ENCODE peak calls at places on chromosome 16, in four cellular contexts. One of them, this sample, is unnamed.

GRCh38 chr16:88568710-88569613 is 1.2 kb upstream of the ZC3H18 start:
- DNase-seq in Peyer's patch: no peak
- DNase-seq in adrenal gland: no peak
- DNase-seq in tibial nerve: no peak
- DNase-seq in this sample: no peak

GRCh38 chr16:80210787-80211186 is 330.0 kb upstream of the DYNLRB2 start:
- DNase-seq in adrenal gland: peak; percentile 23
- DNase-seq in tibial nerve: no peak
- DNase-seq in Peyer's patch: no peak
- DNase-seq in this sample: no peak

GRCh38 chr16:54289242-54290051 is 2.9 kb upstream of the IRX3 start:
- DNase-seq in Peyer's patch: no peak
- DNase-seq in adrenal gland: no peak
- DNase-seq in tibial nerve: no peak
- DNase-seq in this sample: no peak

GRCh38 chr16:80084614-80085013 is 456.2 kb upstream of the DYNLRB2 start:
- DNase-seq in Peyer's patch: no peak
- DNase-seq in tibial nerve: no peak
- DNase-seq in adrenal gland: peak; percentile 28
- DNase-seq in this sample: peak; percentile 35

GRCh38 chr16:68786685-68787418 is 49.8 kb downstream of the CDH1 start:
- DNase-seq in tibial nerve: no peak
- DNase-seq in adrenal gland: no peak
- DNase-seq in Peyer's patch: no peak
- DNase-seq in this sample: no peak

GRCh38 chr16:25109643-25110042 is 1.9 kb upstream of the LCMT1 start:
- DNase-seq in tibial nerve: no peak
- DNase-seq in Peyer's patch: no peak
- DNase-seq in adrenal gland: peak; percentile 91
- DNase-seq in this sample: peak; percentile 82

GRCh38 chr16:50547340-50547865 is 793 bp upstream of the NKD1 start:
- DNase-seq in Peyer's patch: peak; percentile 78
- DNase-seq in adrenal gland: peak; percentile 47
- DNase-seq in tibial nerve: no peak
- DNase-seq in this sample: no peak

GRCh38 chr16:83878838-83879237 is 20.1 kb upstream of the MLYCD start:
- DNase-seq in Peyer's patch: no peak
- DNase-seq in adrenal gland: no peak
- DNase-seq in tibial nerve: no peak
- DNase-seq in this sample: no peak

GRCh38 chr16:65728652-65729051 is 606.8 kb upstream of the CDH11 start:
- DNase-seq in tibial nerve: no peak
- DNase-seq in Peyer's patch: no peak
- DNase-seq in adrenal gland: no peak
- DNase-seq in this sample: no peak

GRCh38 chr16:83742076-83742475 is 65.7 kb upstream of the HSBP1 start:
- DNase-seq in tibial nerve: no peak
- DNase-seq in adrenal gland: no peak
- DNase-seq in Peyer's patch: no peak
- DNase-seq in this sample: no peak

GRCh38 chr16:70416748-70417616 is 21.9 kb downstream of the ST3GAL2 start:
- DNase-seq in adrenal gland: no peak
- DNase-seq in tibial nerve: no peak
- DNase-seq in Peyer's patch: peak; percentile 58
- DNase-seq in this sample: no peak

GRCh38 chr16:89581861-89582563 is 6.5 kb downstream of the CPNE7 start:
- DNase-seq in adrenal gland: no peak
- DNase-seq in Peyer's patch: no peak
- DNase-seq in tibial nerve: no peak
- DNase-seq in this sample: no peak

GRCh38 chr16:76653390-76654026 is 376.3 kb downstream of the CNTNAP4 start:
- DNase-seq in Peyer's patch: no peak
- DNase-seq in adrenal gland: peak; percentile 20
- DNase-seq in tibial nerve: no peak
- DNase-seq in this sample: no peak

GRCh38 chr16:65314246-65315003 is 192.6 kb upstream of the CDH11 start:
- DNase-seq in Peyer's patch: no peak
- DNase-seq in tibial nerve: no peak
- DNase-seq in adrenal gland: no peak
- DNase-seq in this sample: no peak

GRCh38 chr16:8716592-8716991 is 42.2 kb downstream of the ABAT start:
- DNase-seq in adrenal gland: no peak
- DNase-seq in tibial nerve: no peak
- DNase-seq in Peyer's patch: no peak
- DNase-seq in this sample: peak; percentile 33

GRCh38 chr16:58481931-58482330 is 18.0 kb upstream of the NDRG4 start:
- DNase-seq in adrenal gland: peak; percentile 51
- DNase-seq in Peyer's patch: no peak
- DNase-seq in tibial nerve: no peak
- DNase-seq in this sample: no peak

GRCh38 chr16:30032083-30032819 is 1.2 kb upstream of the TLCD3B start:
- DNase-seq in tibial nerve: no peak
- DNase-seq in Peyer's patch: peak; percentile 33
- DNase-seq in adrenal gland: peak; percentile 33
- DNase-seq in this sample: no peak

GRCh38 chr16:46972429-46972970 is 974 bp downstream of the DNAJA2 start:
- DNase-seq in Peyer's patch: no peak
- DNase-seq in tibial nerve: no peak
- DNase-seq in adrenal gland: no peak
- DNase-seq in this sample: no peak

GRCh38 chr16:3152022-3152272 is 17.1 kb downstream of the ZNF213 start:
- DNase-seq in tibial nerve: no peak
- DNase-seq in Peyer's patch: no peak
- DNase-seq in adrenal gland: no peak
- DNase-seq in this sample: no peak

GRCh38 chr16:20874088-20874581 is 26.0 kb downstream of the DCUN1D3 start:
- DNase-seq in adrenal gland: no peak
- DNase-seq in tibial nerve: no peak
- DNase-seq in Peyer's patch: no peak
- DNase-seq in this sample: no peak
- H3K4me3 ChIP-seq in adrenal gland: no peak overlapping the region
- H3K4me3 ChIP-seq in tibial nerve: no peak overlapping the region
- H3K4me3 ChIP-seq in Peyer's patch: no peak overlapping the region
- H3K4me3 ChIP-seq in this sample: no peak overlapping the region

DNA sequence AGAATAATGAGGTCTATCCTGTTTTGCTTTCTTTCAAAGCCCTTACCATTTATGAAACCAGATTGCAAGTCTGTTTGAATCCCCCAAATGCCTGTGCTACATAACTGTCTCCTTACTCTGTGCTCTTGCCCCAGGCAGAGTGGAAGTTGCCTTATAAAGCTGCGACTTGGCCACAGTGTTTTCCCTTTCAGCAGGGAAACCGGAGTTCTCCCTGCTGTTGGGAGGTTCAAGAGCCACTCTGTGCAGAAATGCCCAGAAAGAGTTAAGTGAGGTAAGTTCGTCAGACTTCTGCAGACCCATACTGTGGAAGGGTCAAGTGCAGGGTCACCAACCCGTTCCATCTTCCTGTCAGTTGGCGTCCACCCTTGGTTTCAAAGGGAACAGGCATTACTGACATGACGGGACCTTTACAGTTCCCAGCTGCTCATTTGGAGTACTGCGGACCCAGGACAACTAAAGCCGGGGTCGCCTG is 508.9 kb downstream of the WWOX start:
- DNase-seq in adrenal gland: no peak
- DNase-seq in tibial nerve: no peak
- DNase-seq in Peyer's patch: no peak
- DNase-seq in this sample: no peak
- H3K27me3 ChIP-seq in adrenal gland: no peaks in the 10 kb centered on the region
- H3K27me3 ChIP-seq in tibial nerve: no peaks in the 10 kb centered on the region
- H3K27me3 ChIP-seq in Peyer's patch: no peaks in the 10 kb centered on the region
- H3K27me3 ChIP-seq in this sample: no peaks in the 10 kb centered on the region

GRCh38 chr16:28527985-28528384 is 10.8 kb downstream of the NUPR1 start:
- DNase-seq in adrenal gland: no peak
- DNase-seq in Peyer's patch: no peak
- DNase-seq in tibial nerve: no peak
- DNase-seq in this sample: no peak

GRCh38 chr16:28526201-28527099 is 12.3 kb downstream of the NUPR1 start:
- DNase-seq in tibial nerve: no peak
- DNase-seq in adrenal gland: no peak
- DNase-seq in Peyer's patch: no peak
- DNase-seq in this sample: no peak

GRCh38 chr16:28521436-28521835 is 14.8 kb upstream of the IL27 start:
- DNase-seq in tibial nerve: no peak
- DNase-seq in adrenal gland: no peak
- DNase-seq in Peyer's patch: no peak
- DNase-seq in this sample: no peak

GRCh38 chr16:28522792-28523191 is 16.0 kb downstream of the NUPR1 start:
- DNase-seq in adrenal gland: no peak
- DNase-seq in Peyer's patch: no peak
- DNase-seq in tibial nerve: no peak
- DNase-seq in this sample: no peak

DNA sequence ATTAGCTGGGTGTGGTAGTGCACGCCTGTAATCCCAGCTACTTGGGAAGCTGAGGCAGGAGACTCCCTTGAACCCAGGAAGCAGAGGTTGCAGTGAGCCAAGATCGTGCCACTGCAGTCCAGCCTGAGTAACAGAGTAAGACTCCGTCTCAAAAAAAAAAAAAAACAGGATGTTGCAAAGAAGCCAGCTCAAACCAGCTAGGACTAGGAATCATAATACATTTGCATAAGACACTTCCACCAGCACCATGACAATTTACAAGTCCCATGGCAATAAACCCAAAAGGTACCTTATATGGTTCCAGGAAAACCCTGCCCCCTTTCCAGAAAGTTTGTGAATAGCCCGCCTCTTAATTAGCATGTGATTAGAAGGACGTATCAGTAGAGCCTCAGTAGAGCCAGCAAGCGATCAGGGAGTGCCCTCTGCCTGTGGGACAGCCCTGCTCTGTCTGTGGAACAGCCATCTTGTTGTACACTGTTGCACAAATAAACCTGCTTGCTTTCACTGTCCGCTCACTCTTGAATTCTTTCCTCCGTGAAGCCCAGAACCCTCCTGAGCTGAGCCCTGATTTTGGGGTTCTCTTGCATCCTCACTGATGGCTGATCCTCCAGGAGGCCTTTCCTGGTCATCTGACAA is 14.1 kb downstream of the NUPR1 start:
- DNase-seq in Peyer's patch: no peak
- DNase-seq in adrenal gland: no peak
- DNase-seq in tibial nerve: no peak
- DNase-seq in this sample: no peak
- TF ChIP-seq CTCF in Peyer's patch: no peak
- TF ChIP-seq CTCF in adrenal gland: no peak
- TF ChIP-seq CTCF in tibial nerve: no peak
- TF ChIP-seq CTCF in this sample: no peak

GRCh38 chr16:4972938-4973587 is 14.9 kb downstream of the SEC14L5 start:
- DNase-seq in Peyer's patch: no peak
- DNase-seq in tibial nerve: no peak
- DNase-seq in adrenal gland: peak; percentile 88
- DNase-seq in this sample: no peak

GRCh38 chr16:4970010-4970409 is 11.9 kb downstream of the SEC14L5 start:
- DNase-seq in Peyer's patch: no peak
- DNase-seq in adrenal gland: no peak
- DNase-seq in tibial nerve: no peak
- DNase-seq in this sample: no peak

GRCh38 chr16:4966736-4967453 is 8.8 kb downstream of the SEC14L5 start:
- DNase-seq in adrenal gland: peak; percentile 39
- DNase-seq in tibial nerve: no peak
- DNase-seq in Peyer's patch: no peak
- DNase-seq in this sample: no peak

GRCh38 chr16:4968879-4969278 is 10.7 kb downstream of the SEC14L5 start:
- DNase-seq in Peyer's patch: no peak
- DNase-seq in adrenal gland: no peak
- DNase-seq in tibial nerve: no peak
- DNase-seq in this sample: no peak
- H3K4me3 ChIP-seq in Peyer's patch: no peak overlapping the region
- H3K4me3 ChIP-seq in adrenal gland: no peak overlapping the region
- H3K4me3 ChIP-seq in tibial nerve: no peak overlapping the region
- H3K4me3 ChIP-seq in this sample: no peak overlapping the region

GRCh38 chr16:11670171-11671131 is 2.2 kb downstream of the SNN start:
- DNase-seq in Peyer's patch: peak; percentile 72
- DNase-seq in tibial nerve: no peak
- DNase-seq in adrenal gland: no peak
- DNase-seq in this sample: no peak

GRCh38 chr16:11667221-11667823 is 933 bp upstream of the SNN start:
- DNase-seq in tibial nerve: no peak
- DNase-seq in Peyer's patch: no peak
- DNase-seq in adrenal gland: no peak
- DNase-seq in this sample: no peak

GRCh38 chr16:11669380-11670146 is 1.3 kb downstream of the SNN start:
- DNase-seq in adrenal gland: peak; percentile 84
- DNase-seq in Peyer's patch: peak; percentile 73
- DNase-seq in tibial nerve: peak; percentile 51
- DNase-seq in this sample: no peak

GRCh38 chr16:11667824-11668589 is at the start of gene SNN:
- DNase-seq in tibial nerve: peak; percentile 78
- DNase-seq in adrenal gland: peak; percentile 88
- DNase-seq in Peyer's patch: peak; percentile 86
- DNase-seq in this sample: no peak

GRCh38 chr16:11668590-11669379 is 530 bp downstream of the SNN start:
- DNase-seq in Peyer's patch: no peak
- DNase-seq in tibial nerve: no peak
- DNase-seq in adrenal gland: no peak
- DNase-seq in this sample: no peak
- H3K27me3 ChIP-seq in Peyer's patch: no peaks in the 10 kb centered on the region
- H3K27me3 ChIP-seq in tibial nerve: no peaks in the 10 kb centered on the region
- H3K27me3 ChIP-seq in adrenal gland: no peaks in the 10 kb centered on the region
- H3K27me3 ChIP-seq in this sample: no peaks in the 10 kb centered on the region

GRCh38 chr16:86380045-86380444 is 130.3 kb upstream of the FOXF1 start:
- DNase-seq in adrenal gland: no peak
- DNase-seq in Peyer's patch: no peak
- DNase-seq in tibial nerve: no peak
- DNase-seq in this sample: no peak
- TF ChIP-seq CTCF in adrenal gland: no peak
- TF ChIP-seq CTCF in Peyer's patch: no peak
- TF ChIP-seq CTCF in tibial nerve: no peak
- TF ChIP-seq CTCF in this sample: no peak

GRCh38 chr16:1143761-1144450 is 9.0 kb upstream of the CACNA1H start:
- DNase-seq in adrenal gland: peak; percentile 43
- DNase-seq in Peyer's patch: no peak
- DNase-seq in tibial nerve: no peak
- DNase-seq in this sample: no peak
- H3K4me3 ChIP-seq in adrenal gland: no peak overlapping the region
- H3K4me3 ChIP-seq in Peyer's patch: no peak overlapping the region
- H3K4me3 ChIP-seq in tibial nerve: no peak overlapping the region
- H3K4me3 ChIP-seq in this sample: no peak overlapping the region

DNA sequence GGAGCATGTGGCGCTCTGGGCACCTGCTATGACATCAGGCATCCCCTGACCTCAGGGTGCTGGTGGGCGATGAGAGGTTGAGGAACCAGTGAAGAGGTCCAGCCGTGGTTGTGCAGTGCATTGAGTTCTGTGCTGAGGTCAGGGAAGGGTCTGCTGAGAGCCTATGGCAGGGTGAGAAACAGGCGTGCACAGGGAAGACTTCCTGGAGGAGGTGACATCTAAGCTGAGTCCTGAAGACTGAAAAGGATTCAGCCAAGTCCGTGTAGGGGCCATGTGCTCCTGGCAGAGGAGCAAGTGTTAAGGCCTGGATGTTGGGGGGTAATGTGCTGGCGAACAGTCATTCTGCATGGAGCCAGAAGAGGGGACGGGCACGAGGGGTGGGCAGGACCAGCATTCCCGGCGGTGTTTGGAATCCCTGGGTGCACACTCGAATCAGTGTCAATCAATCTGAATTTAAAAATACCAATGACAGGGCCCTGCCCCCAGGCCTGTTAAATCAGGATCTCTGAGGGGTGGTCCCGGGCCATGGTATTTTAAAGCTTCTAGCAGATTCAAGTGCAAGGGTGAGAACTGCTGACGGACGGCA is 65.8 kb upstream of the CIBAR2 start:
- DNase-seq in Peyer's patch: no peak
- DNase-seq in adrenal gland: no peak
- DNase-seq in tibial nerve: no peak
- DNase-seq in this sample: no peak
- H3K27me3 ChIP-seq in Peyer's patch: no peaks in the 10 kb centered on the region
- H3K27me3 ChIP-seq in adrenal gland: no peaks in the 10 kb centered on the region
- H3K27me3 ChIP-seq in tibial nerve: no peaks in the 10 kb centered on the region
- H3K27me3 ChIP-seq in this sample: no peaks in the 10 kb centered on the region